ENCODE peak calls at places on chromosomes 3 and 15, in seven cellular contexts. One of them, this sample, is unnamed.
A peak's percentile ranks its signal among the peaks of the same experiment; 100 is the strongest.

GRCh38 chr15:71800835-71801745 is 9.3 kb upstream of the NR2E3 start:
- DNase-seq in vagina: no peak
- DNase-seq in uterus: peak; percentile 36
- DNase-seq in heart right ventricle: peak; percentile 40
- DNase-seq in fibroblast of lung: peak; percentile 72
- DNase-seq in psoas muscle: no peak
- DNase-seq in cardiac muscle cell: peak; percentile 77
- DNase-seq in this sample: peak; percentile 90

GRCh38 chr15:58666957-58667356 is 82.5 kb downstream of the ADAM10 start:
- DNase-seq in vagina: no peak
- DNase-seq in uterus: no peak
- DNase-seq in heart right ventricle: no peak
- DNase-seq in fibroblast of lung: peak; percentile 20
- DNase-seq in psoas muscle: no peak
- DNase-seq in cardiac muscle cell: no peak
- DNase-seq in this sample: peak; percentile 31

GRCh38 chr15:31302778-31303433 is 23.7 kb upstream of the KLF13 start:
- DNase-seq in vagina: peak; percentile 93
- DNase-seq in uterus: no peak
- DNase-seq in heart right ventricle: peak; percentile 3
- DNase-seq in fibroblast of lung: no peak
- DNase-seq in psoas muscle: no peak
- DNase-seq in cardiac muscle cell: no peak
- DNase-seq in this sample: no peak

GRCh38 chr3:14418670-14419250 is 16.4 kb downstream of the SLC6A6 start:
- DNase-seq in vagina: no peak
- DNase-seq in uterus: no peak
- DNase-seq in heart right ventricle: no peak
- DNase-seq in fibroblast of lung: no peak
- DNase-seq in psoas muscle: no peak
- DNase-seq in cardiac muscle cell: no peak
- DNase-seq in this sample: no peak

GRCh38 chr3:95302044-95302443 is 1239.2 kb downstream of the NSUN3 start:
- DNase-seq in vagina: no peak
- DNase-seq in uterus: no peak
- DNase-seq in heart right ventricle: no peak
- DNase-seq in fibroblast of lung: peak; percentile 66
- DNase-seq in psoas muscle: no peak
- DNase-seq in cardiac muscle cell: no peak
- DNase-seq in this sample: no peak

GRCh38 chr3:130386604-130387263 is 41.3 kb downstream of the COL6A5 start:
- DNase-seq in vagina: no peak
- DNase-seq in uterus: no peak
- DNase-seq in heart right ventricle: no peak
- DNase-seq in fibroblast of lung: peak; percentile 24
- DNase-seq in psoas muscle: no peak
- DNase-seq in cardiac muscle cell: no peak
- DNase-seq in this sample: no peak

GRCh38 chr3:134320749-134321148 is 53.5 kb downstream of the AMOTL2 start:
- DNase-seq in vagina: no peak
- DNase-seq in uterus: no peak
- DNase-seq in heart right ventricle: no peak
- DNase-seq in fibroblast of lung: peak; percentile 78
- DNase-seq in psoas muscle: no peak
- DNase-seq in cardiac muscle cell: no peak
- DNase-seq in this sample: no peak

GRCh38 chr3:3992312-3992874 is 193.2 kb downstream of the LRRN1 start:
- DNase-seq in vagina: no peak
- DNase-seq in uterus: no peak
- DNase-seq in heart right ventricle: no peak
- DNase-seq in fibroblast of lung: no peak
- DNase-seq in psoas muscle: no peak
- DNase-seq in cardiac muscle cell: no peak
- DNase-seq in this sample: no peak

GRCh38 chr3:81743096-81744025 is 18.1 kb downstream of the GBE1 start:
- DNase-seq in vagina: no peak
- DNase-seq in uterus: peak; percentile 77
- DNase-seq in heart right ventricle: peak; percentile 46
- DNase-seq in fibroblast of lung: peak; percentile 97
- DNase-seq in psoas muscle: no peak
- DNase-seq in cardiac muscle cell: no peak
- DNase-seq in this sample: no peak

GRCh38 chr3:53056442-53056841 is 10.6 kb upstream of the SFMBT1 start:
- DNase-seq in vagina: no peak
- DNase-seq in uterus: no peak
- DNase-seq in heart right ventricle: no peak
- DNase-seq in fibroblast of lung: peak; percentile 7
- DNase-seq in psoas muscle: no peak
- DNase-seq in cardiac muscle cell: peak; percentile 19
- DNase-seq in this sample: peak; percentile 38

GRCh38 chr3:124297062-124297980 is 305.4 kb upstream of the ROPN1 start:
- DNase-seq in vagina: no peak
- DNase-seq in uterus: no peak
- DNase-seq in heart right ventricle: peak; percentile 25
- DNase-seq in fibroblast of lung: no peak
- DNase-seq in psoas muscle: no peak
- DNase-seq in cardiac muscle cell: no peak
- DNase-seq in this sample: no peak

GRCh38 chr15:73024161-73024560 is 28.1 kb upstream of the NEO1 start:
- DNase-seq in vagina: no peak
- DNase-seq in uterus: no peak
- DNase-seq in heart right ventricle: no peak
- DNase-seq in fibroblast of lung: no peak
- DNase-seq in psoas muscle: no peak
- DNase-seq in cardiac muscle cell: no peak
- DNase-seq in this sample: no peak

GRCh38 chr3:69999191-70000027 is at the start of gene SAMMSON:
- DNase-seq in vagina: no peak
- DNase-seq in uterus: peak; percentile 23
- DNase-seq in heart right ventricle: no peak
- DNase-seq in fibroblast of lung: peak; percentile 67
- DNase-seq in psoas muscle: no peak
- DNase-seq in cardiac muscle cell: no peak
- DNase-seq in this sample: no peak

GRCh38 chr3:124107491-124107890 is 115.6 kb upstream of the ROPN1 start:
- DNase-seq in vagina: no peak
- DNase-seq in uterus: no peak
- DNase-seq in heart right ventricle: no peak
- DNase-seq in fibroblast of lung: peak; percentile 68
- DNase-seq in psoas muscle: no peak
- DNase-seq in cardiac muscle cell: no peak
- DNase-seq in this sample: no peak

GRCh38 chr15:50880651-50881114 is 27.8 kb upstream of the AP4E1 start:
- DNase-seq in vagina: no peak
- DNase-seq in uterus: no peak
- DNase-seq in heart right ventricle: no peak
- DNase-seq in fibroblast of lung: peak; percentile 59
- DNase-seq in psoas muscle: no peak
- DNase-seq in cardiac muscle cell: no peak
- DNase-seq in this sample: no peak

GRCh38 chr3:136018876-136019275 is 53.3 kb downstream of the PPP2R3A start:
- DNase-seq in vagina: no peak
- DNase-seq in uterus: no peak
- DNase-seq in heart right ventricle: peak; percentile 5
- DNase-seq in fibroblast of lung: no peak
- DNase-seq in psoas muscle: no peak
- DNase-seq in cardiac muscle cell: no peak
- DNase-seq in this sample: no peak

GRCh38 chr3:139110072-139110830 is 65.6 kb upstream of the PRR23C start:
- DNase-seq in vagina: peak; percentile 87
- DNase-seq in uterus: no peak
- DNase-seq in heart right ventricle: peak; percentile 49
- DNase-seq in fibroblast of lung: no peak
- DNase-seq in psoas muscle: no peak
- DNase-seq in cardiac muscle cell: no peak
- DNase-seq in this sample: no peak

GRCh38 chr15:99090938-99091337 is 13.9 kb upstream of the SYNM start:
- DNase-seq in vagina: no peak
- DNase-seq in uterus: peak; percentile 7
- DNase-seq in heart right ventricle: no peak
- DNase-seq in fibroblast of lung: no peak
- DNase-seq in psoas muscle: no peak
- DNase-seq in cardiac muscle cell: no peak
- DNase-seq in this sample: no peak

GRCh38 chr15:53534105-53534839 is 225.2 kb downstream of the WDR72 start:
- DNase-seq in vagina: no peak
- DNase-seq in uterus: no peak
- DNase-seq in heart right ventricle: no peak
- DNase-seq in fibroblast of lung: no peak
- DNase-seq in psoas muscle: no peak
- DNase-seq in cardiac muscle cell: no peak
- DNase-seq in this sample: no peak

GRCh38 chr15:96362759-96363678 is 32.5 kb downstream of the NR2F2 start:
- DNase-seq in vagina: no peak
- DNase-seq in uterus: peak; percentile 30
- DNase-seq in heart right ventricle: no peak
- DNase-seq in fibroblast of lung: no peak
- DNase-seq in psoas muscle: no peak
- DNase-seq in cardiac muscle cell: no peak
- DNase-seq in this sample: no peak
- H3K4me1 ChIP-seq in vagina: peaks cover 29% of the 10 kb centered on the region
- H3K4me1 ChIP-seq in uterus: no peaks in the 10 kb centered on the region
- H3K4me1 ChIP-seq in heart right ventricle: peaks cover 27% of the 10 kb centered on the region
- H3K4me1 ChIP-seq in fibroblast of lung: peaks cover 4% of the 10 kb centered on the region
- H3K4me1 ChIP-seq in psoas muscle: no peaks in the 10 kb centered on the region
- H3K4me1 ChIP-seq in cardiac muscle cell: peaks cover 7% of the 10 kb centered on the region
- H3K4me1 ChIP-seq in this sample: peaks cover 6% of the 10 kb centered on the region

DNA sequence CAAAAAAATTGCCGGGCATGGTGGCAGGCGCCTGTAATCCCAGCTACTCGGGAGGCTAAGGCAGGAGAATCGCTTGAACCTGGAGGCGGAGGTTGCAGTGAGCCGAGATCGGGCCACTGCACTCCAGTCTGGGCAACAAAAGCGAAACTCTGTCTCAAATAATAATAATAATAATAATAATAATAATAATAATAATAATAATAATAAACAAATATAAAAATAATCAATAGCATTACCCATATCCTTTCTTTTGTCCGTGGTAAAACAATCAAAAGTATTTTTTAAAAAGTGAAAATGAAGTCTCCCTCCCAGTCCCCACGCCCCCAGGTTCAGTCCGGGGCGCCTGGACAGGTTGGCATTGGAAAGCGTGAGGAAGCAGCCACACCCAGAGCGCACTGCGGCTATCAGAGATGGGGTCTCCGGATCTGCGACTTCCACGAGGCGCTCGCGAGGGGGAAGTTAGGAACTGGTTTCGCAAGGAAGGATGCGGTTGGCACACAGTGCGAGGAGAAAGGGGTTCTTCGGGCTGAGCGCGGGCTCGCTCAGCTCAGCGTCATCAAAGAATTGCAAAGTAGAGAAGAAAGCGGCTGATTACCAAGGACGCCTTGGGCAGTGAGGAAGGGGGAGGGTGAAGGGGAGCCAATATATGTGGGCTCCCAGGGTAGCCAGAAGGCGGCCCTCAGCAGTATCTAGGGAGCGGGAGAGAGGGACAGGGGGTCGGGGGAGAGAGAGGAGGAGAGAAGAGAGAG is 69.5 kb upstream of the EPHB3 start:
- DNase-seq in vagina: no peak
- DNase-seq in uterus: no peak
- DNase-seq in heart right ventricle: no peak
- DNase-seq in fibroblast of lung: no peak
- DNase-seq in psoas muscle: peak; percentile 56
- DNase-seq in cardiac muscle cell: no peak
- DNase-seq in this sample: no peak
- H3K4me3 ChIP-seq in vagina: peak overlapping the region; percentile 24
- H3K4me3 ChIP-seq in uterus: no peak overlapping the region
- H3K4me3 ChIP-seq in heart right ventricle: no peak overlapping the region
- H3K4me3 ChIP-seq in fibroblast of lung: no peak overlapping the region
- H3K4me3 ChIP-seq in psoas muscle: no peak overlapping the region
- H3K4me3 ChIP-seq in cardiac muscle cell: no peak overlapping the region
- H3K4me3 ChIP-seq in this sample: no peak overlapping the region

GRCh38 chr3:127772273-127772672 is 50.0 kb downstream of the MGLL start:
- DNase-seq in vagina: no peak
- DNase-seq in uterus: no peak
- DNase-seq in heart right ventricle: no peak
- DNase-seq in fibroblast of lung: no peak
- DNase-seq in psoas muscle: no peak
- DNase-seq in cardiac muscle cell: no peak
- DNase-seq in this sample: no peak
- H3K4me1 ChIP-seq in vagina: peaks cover 30% of the 10 kb centered on the region
- H3K4me1 ChIP-seq in uterus: peaks cover 11% of the 10 kb centered on the region
- H3K4me1 ChIP-seq in heart right ventricle: peaks cover 50% of the 10 kb centered on the region
- H3K4me1 ChIP-seq in fibroblast of lung: peaks cover 49% of the 10 kb centered on the region
- H3K4me1 ChIP-seq in psoas muscle: peaks cover 75% of the 10 kb centered on the region
- H3K4me1 ChIP-seq in cardiac muscle cell: peaks cover 8% of the 10 kb centered on the region
- H3K4me1 ChIP-seq in this sample: no peaks in the 10 kb centered on the region

GRCh38 chr3:181383760-181384159 is 328.0 kb upstream of the SOX2 start:
- DNase-seq in vagina: no peak
- DNase-seq in uterus: no peak
- DNase-seq in heart right ventricle: no peak
- DNase-seq in fibroblast of lung: no peak
- DNase-seq in psoas muscle: no peak
- DNase-seq in cardiac muscle cell: no peak
- DNase-seq in this sample: no peak

GRCh38 chr3:181382656-181383055 is 329.1 kb upstream of the SOX2 start:
- DNase-seq in vagina: no peak
- DNase-seq in uterus: no peak
- DNase-seq in heart right ventricle: no peak
- DNase-seq in fibroblast of lung: no peak
- DNase-seq in psoas muscle: no peak
- DNase-seq in cardiac muscle cell: peak; percentile 59
- DNase-seq in this sample: no peak

GRCh38 chr3:181384970-181385369 is 326.8 kb upstream of the SOX2 start:
- DNase-seq in vagina: no peak
- DNase-seq in uterus: no peak
- DNase-seq in heart right ventricle: no peak
- DNase-seq in fibroblast of lung: no peak
- DNase-seq in psoas muscle: no peak
- DNase-seq in cardiac muscle cell: no peak
- DNase-seq in this sample: no peak

GRCh38 chr3:181379278-181379677 is 332.4 kb upstream of the SOX2 start:
- DNase-seq in vagina: no peak
- DNase-seq in uterus: no peak
- DNase-seq in heart right ventricle: no peak
- DNase-seq in fibroblast of lung: no peak
- DNase-seq in psoas muscle: no peak
- DNase-seq in cardiac muscle cell: no peak
- DNase-seq in this sample: no peak

GRCh38 chr3:181383201-181383600 is 328.5 kb upstream of the SOX2 start:
- DNase-seq in vagina: no peak
- DNase-seq in uterus: no peak
- DNase-seq in heart right ventricle: no peak
- DNase-seq in fibroblast of lung: no peak
- DNase-seq in psoas muscle: no peak
- DNase-seq in cardiac muscle cell: no peak
- DNase-seq in this sample: no peak
- H3K4me3 ChIP-seq in vagina: no peak overlapping the region
- H3K4me3 ChIP-seq in uterus: no peak overlapping the region
- H3K4me3 ChIP-seq in heart right ventricle: no peak overlapping the region
- H3K4me3 ChIP-seq in fibroblast of lung: no peak overlapping the region
- H3K4me3 ChIP-seq in psoas muscle: no peak overlapping the region
- H3K4me3 ChIP-seq in cardiac muscle cell: no peak overlapping the region
- H3K4me3 ChIP-seq in this sample: no peak overlapping the region

This sample was measured in HAP-1.